ENCODE peak calls at places on chromosomes 3 and 15, in five cellular contexts. F is H1, U is HCT116, B is suprapubic skin, M is HepG2. D is an unnamed sample.

GRCh38 chr15:49979705-49980382 is 139.2 kb downstream of the ATP8B4 start:
- DNase-seq in U (no peak), M (no peak), B (no peak), F (no peak), D (no peak)

GRCh38 chr3:176208915-176209314 is 988.4 kb downstream of the TBL1XR1 start:
- DNase-seq in B (no peak), M (no peak), U (no peak), F (no peak), D (no peak)

GRCh38 chr3:111498022-111498421 is 44.0 kb upstream of the CD96 start:
- DNase-seq in F (no peak), U (no peak), B (no peak), M (no peak), D (no peak)

GRCh38 chr3:137695351-137695750 is 68.8 kb upstream of the SOX14 start:
- DNase-seq in B (no peak), M (no peak), U (no peak), F (no peak), D (no peak)

GRCh38 chr15:85733415-85733814 is 61.3 kb downstream of the KLHL25 start:
- DNase-seq in U (no peak), B (no peak), M (no peak), F (no peak), D (no peak)

GRCh38 chr3:156334841-156335545 is 214.6 kb downstream of the KCNAB1 start:
- DNase-seq in F (no peak), M (no peak), U (no peak), B (no peak), D (no peak)

GRCh38 chr3:12750658-12751071 is 8.4 kb downstream of the TMEM40 start:
- DNase-seq in B (no peak), F (no peak), M (no peak), U (no peak), D (no peak)

GRCh38 chr3:143443851-143444331 is 324.3 kb downstream of the CHST2 start:
- DNase-seq in U (peak; percentile 77), M (no peak), B (no peak), F (no peak), D (peak; percentile 68)

GRCh38 chr3:193944161-193944884 is 191.6 kb upstream of the HES1 start:
- DNase-seq in F (no peak), M (no peak), U (no peak), B (no peak), D (no peak)

GRCh38 chr3:185830018-185830797 is 5.4 kb upstream of the IGF2BP2 start:
- DNase-seq in B (no peak), M (no peak), U (no peak), F (no peak), D (no peak)

GRCh38 chr3:58048301-58048700 is 40.1 kb downstream of the FLNB start:
- DNase-seq in F (no peak), U (no peak), B (no peak), M (no peak), D (no peak)

GRCh38 chr15:99306694-99307338 is 55.5 kb downstream of the LRRC28 start:
- DNase-seq in B (no peak), M (peak; percentile 50), F (no peak), U (no peak), D (no peak)

GRCh38 chr3:122880624-122881023 is 85.8 kb downstream of the SLC49A4 start:
- DNase-seq in U (no peak), B (no peak), M (no peak), F (no peak), D (no peak)

GRCh38 chr3:100710355-100711198 is 1.3 kb downstream of the TFG start:
- DNase-seq in F (no peak), M (peak; percentile 58), U (peak; percentile 31), B (no peak), D (no peak)

GRCh38 chr3:172107403-172107802 is 68.0 kb downstream of the FNDC3B start:
- DNase-seq in U (no peak), B (no peak), F (no peak), M (no peak), D (no peak)

GRCh38 chr3:185460719-185461350 is 38.0 kb downstream of the TMEM41A start:
- DNase-seq in M (no peak), U (peak; percentile 32), F (no peak), B (no peak), D (no peak)

GRCh38 chr15:48025118-48025517 is 95.7 kb upstream of the SLC24A5 start:
- DNase-seq in U (no peak), M (no peak), B (no peak), F (no peak), D (no peak)

GRCh38 chr3:25471081-25471768 is 43.2 kb downstream of the RARB start:
- DNase-seq in U (no peak), F (no peak), B (no peak), M (no peak), D (no peak)

GRCh38 chr3:62261800-62262199 is 111.5 kb downstream of the FEZF2 start:
- DNase-seq in B (no peak), U (no peak), F (no peak), M (no peak), D (no peak)

GRCh38 chr15:73950479-73951043 is 24.3 kb downstream of the LOXL1 start:
- DNase-seq in F (no peak), B (no peak), M (no peak), U (no peak), D (no peak)

DNA sequence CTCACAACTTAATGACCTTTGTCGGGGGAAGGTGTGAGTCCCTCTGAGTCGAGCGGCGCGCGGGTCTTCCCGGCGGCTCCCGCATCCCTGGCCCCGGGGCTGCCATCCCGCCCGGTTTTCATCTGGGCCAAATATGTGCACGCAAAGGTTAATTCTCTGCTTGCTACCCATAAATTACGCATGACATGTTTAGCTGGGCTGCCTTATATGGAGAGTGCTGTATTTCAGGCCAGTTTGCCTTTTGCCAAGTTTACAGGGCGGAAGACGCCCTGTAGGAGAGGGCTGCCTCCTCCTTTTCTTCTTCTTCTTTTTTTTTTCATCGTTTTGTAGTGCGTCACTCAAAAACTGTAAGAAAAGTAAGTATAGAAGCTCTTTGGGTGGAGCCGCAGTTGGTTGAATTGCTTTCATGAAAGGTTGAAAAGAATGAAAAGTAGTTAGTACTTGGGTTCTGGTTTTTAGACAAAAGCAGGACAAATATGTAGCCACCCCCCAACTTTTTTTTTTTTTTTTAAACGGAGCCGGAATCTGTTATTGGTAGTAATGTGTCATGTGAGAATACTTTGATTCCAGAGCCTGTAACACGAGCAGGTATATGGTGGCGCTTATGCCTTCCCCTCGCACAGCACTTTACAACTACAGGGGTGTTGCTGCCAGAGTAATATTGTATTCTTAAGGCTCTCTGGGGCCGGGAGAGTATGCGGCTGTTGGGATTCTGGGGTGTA is 855 bp downstream of the MBNL1 start:
- DNase-seq in B (peak; percentile 81), M (peak; percentile 46), F (no peak), U (no peak), D (peak; percentile 65)
- TF ChIP-seq POLR2AphosphoS5 in B (no peak), M (no peak), F (no peak), U (no peak), D (peak; percentile 71)

GRCh38 chr15:27487846-27488245 is 516.9 kb downstream of the GABRG3 start:
- DNase-seq in F (no peak), B (no peak), M (no peak), U (no peak), D (no peak)

GRCh38 chr15:27495963-27496459 is 525.0 kb downstream of the GABRG3 start:
- DNase-seq in F (no peak), U (no peak), B (no peak), M (no peak), D (no peak)

GRCh38 chr15:27490867-27491595 is 520.0 kb downstream of the GABRG3 start:
- DNase-seq in U (no peak), B (no peak), F (no peak), M (no peak), D (no peak)

GRCh38 chr15:27486676-27487290 is 515.8 kb downstream of the GABRG3 start:
- DNase-seq in M (no peak), F (no peak), B (no peak), U (no peak), D (no peak)

DNA sequence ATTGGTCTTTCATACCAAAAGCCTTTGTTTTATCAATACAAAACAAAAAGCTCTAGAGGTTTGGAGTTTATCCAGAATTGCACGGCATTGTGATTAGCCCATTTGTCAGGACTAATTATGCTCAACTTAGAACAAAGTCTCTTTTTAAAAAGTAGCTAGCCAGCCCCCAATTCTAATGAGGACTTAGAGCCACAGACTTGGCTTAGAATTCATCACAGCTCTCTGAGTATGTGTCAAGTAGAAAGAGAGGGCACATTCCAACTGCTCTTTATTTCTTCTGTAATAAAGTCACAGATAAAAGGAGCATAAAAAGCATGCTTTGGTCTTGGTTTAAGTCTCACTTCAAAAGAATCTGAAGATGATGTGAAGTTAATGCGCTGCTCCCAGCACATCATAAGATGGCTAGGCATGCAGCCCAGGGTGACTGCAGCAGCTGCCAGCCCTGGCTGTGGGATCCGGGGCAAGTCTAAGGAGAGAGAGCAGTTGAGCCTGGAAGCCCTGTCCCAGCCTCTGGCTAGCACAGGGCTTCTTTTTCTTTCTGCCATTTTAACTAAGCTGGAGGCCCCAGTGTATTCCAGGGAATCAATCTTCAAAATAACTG is 521.1 kb downstream of the GABRG3 start:
- DNase-seq in U (no peak), M (no peak), F (no peak), B (no peak), D (no peak)
- H3K27ac ChIP-seq in U (no peak overlapping the region), M (no peak overlapping the region), F (no peak overlapping the region), B (no peak overlapping the region), D (no peak overlapping the region)

GRCh38 chr3:38164966-38165721 is at the start of gene OXSR1:
- DNase-seq in U (peak; percentile 100), F (peak; percentile 92), M (peak; percentile 99), B (peak; percentile 99), D (peak; percentile 99)
- TF ChIP-seq POLR2A in U (peak; percentile 79), F (peak; percentile 77), M (peak; percentile 89), B (peak; percentile 74), D (peak; percentile 82)

DNA sequence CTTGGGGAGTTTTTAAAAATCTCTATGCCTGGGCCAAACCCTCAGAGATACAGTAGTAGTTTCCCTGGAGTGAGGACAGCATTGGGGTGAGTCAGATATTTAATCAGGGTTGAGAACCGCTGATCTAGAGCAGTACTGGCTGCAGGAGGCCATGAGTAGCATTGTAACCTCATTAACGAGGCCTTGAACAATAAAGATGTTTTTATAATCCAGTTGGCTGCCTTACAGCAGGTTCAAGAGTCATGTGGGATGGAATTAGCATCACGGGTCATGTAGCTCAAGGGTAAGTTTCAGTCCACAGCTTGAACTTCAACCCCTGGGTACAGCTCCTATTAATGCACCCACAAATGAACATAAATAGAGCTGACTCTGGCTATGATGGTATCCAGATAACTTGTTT is 5.1 kb downstream of the HPS3 start:
- DNase-seq in F (no peak), M (no peak), B (no peak), U (no peak), D (no peak)
- TF ChIP-seq POLR2AphosphoS5 in F (no peak), M (no peak), B (no peak), U (no peak), D (no peak)

DNA sequence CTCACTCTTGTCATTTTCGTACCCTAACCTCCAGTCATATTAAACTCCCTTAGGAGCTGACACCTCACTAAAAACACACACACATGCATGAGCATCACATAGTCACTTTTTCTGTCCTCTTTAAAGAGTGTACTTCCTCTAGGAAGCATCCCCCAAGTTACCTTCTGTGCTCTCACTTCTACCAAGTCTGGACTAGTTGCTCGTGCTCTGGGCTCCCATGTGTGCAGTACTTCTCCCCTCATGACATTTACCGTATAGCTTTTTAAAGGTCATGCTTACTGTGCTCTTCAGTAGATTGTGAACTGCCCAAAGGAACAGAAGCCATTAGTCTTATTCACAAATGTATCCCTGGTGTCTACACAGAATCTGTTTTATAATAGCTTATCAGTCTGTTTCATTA is 42.0 kb downstream of the CRYBG3 start:
- DNase-seq in B (no peak), U (no peak), M (no peak), F (no peak), D (no peak)
- H3K27ac ChIP-seq in B (no peak overlapping the region), U (no peak overlapping the region), M (no peak overlapping the region), F (no peak overlapping the region), D (no peak overlapping the region)

D was measured in breast epithelium.